ENCODE peak calls at places on chromosome 13, in four cellular contexts. G is adrenal gland, J is body of pancreas, B is A549. W is an unnamed sample.

GRCh38 chr13:20808874-20809273 is 35.1 kb upstream of the EEF1AKMT1 start:
- DNase-seq in J (no peak), B (no peak), G (no peak), W (no peak)

GRCh38 chr13:77374339-77374738 is 47.4 kb upstream of the MYCBP2 start:
- DNase-seq in B (no peak), G (no peak), J (no peak), W (no peak)

GRCh38 chr13:71485913-71486312 is 381.1 kb downstream of the DACH1 start:
- DNase-seq in B (no peak), J (no peak), G (no peak), W (no peak)

GRCh38 chr13:97359181-97360057 is 74.5 kb upstream of the RAP2A start:
- DNase-seq in J (peak; percentile 64), G (peak; percentile 57), B (peak; percentile 74), W (peak; percentile 44)

GRCh38 chr13:32045963-32046785 is 14.6 kb downstream of the FRY start:
- DNase-seq in B (no peak), G (peak; percentile 21), J (peak; percentile 49), W (no peak)

GRCh38 chr13:23868521-23868920 is 20.7 kb downstream of the MIPEP start:
- DNase-seq in B (peak; percentile 66), G (peak; percentile 31), J (no peak), W (no peak)

GRCh38 chr13:23828086-23828485 is 61.1 kb downstream of the MIPEP start:
- DNase-seq in B (no peak), G (no peak), J (no peak), W (no peak)

GRCh38 chr13:52010890-52011689 is at the start of gene ATP7B:
- DNase-seq in G (no peak), J (no peak), B (peak; percentile 5), W (no peak)

GRCh38 chr13:109743706-109744453 is 42.5 kb downstream of the IRS2 start:
- DNase-seq in J (peak; percentile 20), B (peak; percentile 64), G (no peak), W (no peak)

GRCh38 chr13:109483369-109483768 is 303.0 kb downstream of the IRS2 start:
- DNase-seq in J (no peak), B (no peak), G (no peak), W (no peak)

GRCh38 chr13:110726726-110727125 is 13.2 kb downstream of the ING1 start:
- DNase-seq in G (no peak), J (no peak), B (no peak), W (no peak)

GRCh38 chr13:42946927-42947326 is 45.1 kb downstream of the EPSTI1 start:
- DNase-seq in B (no peak), J (no peak), G (no peak), W (no peak)

GRCh38 chr13:36639610-36640009 is 34.2 kb upstream of the SERTM1 start:
- DNase-seq in B (no peak), J (no peak), G (no peak), W (no peak)

GRCh38 chr13:109500146-109500773 is 286.1 kb downstream of the IRS2 start:
- DNase-seq in B (peak; percentile 56), J (no peak), G (peak; percentile 49), W (no peak)

GRCh38 chr13:34070006-34070405 is 252.1 kb downstream of the RFC3 start:
- DNase-seq in G (no peak), J (no peak), B (no peak), W (no peak)

GRCh38 chr13:91544723-91545122 is 146.3 kb downstream of the GPC5 start:
- DNase-seq in G (no peak), J (no peak), B (no peak), W (no peak)

GRCh38 chr13:33229446-33230177 is 55.9 kb downstream of the STARD13 start:
- DNase-seq in G (no peak), J (peak; percentile 30), B (no peak), W (no peak)

GRCh38 chr13:26964278-26965057 is 203.9 kb upstream of the GPR12 start:
- DNase-seq in G (peak; percentile 43), B (no peak), J (peak; percentile 73), W (peak; percentile 82)

GRCh38 chr13:108574856-108575255 is 54.6 kb upstream of the MYO16 start:
- DNase-seq in J (no peak), G (no peak), B (no peak), W (no peak)

GRCh38 chr13:20446900-20447299 is 78.8 kb downstream of the CRYL1 start:
- DNase-seq in J (no peak), G (no peak), B (no peak), W (no peak)

GRCh38 chr13:33087790-33088189 is 71.6 kb downstream of the KL start:
- DNase-seq in J (no peak), G (no peak), B (no peak), W (no peak)

GRCh38 chr13:43245374-43245964 is 222.1 kb downstream of the DNAJC15 start:
- DNase-seq in B (no peak), J (no peak), G (no peak), W (no peak)

GRCh38 chr13:27861165-27861564 is 58.6 kb upstream of the PDX1 start:
- DNase-seq in J (no peak), B (no peak), G (no peak), W (no peak)

GRCh38 chr13:110306960-110307696 is at the start of the genes COL4A1 and COL4A2:
- DNase-seq in J (peak; percentile 49), B (peak; percentile 49), G (peak; percentile 55), W (peak; percentile 87)

GRCh38 chr13:23766199-23766771 is 122.9 kb downstream of the MIPEP start:
- DNase-seq in B (no peak), J (no peak), G (no peak), W (no peak)

GRCh38 chr13:32852568-32852967 is 163.7 kb upstream of the KL start:
- DNase-seq in J (no peak), B (no peak), G (no peak), W (no peak)

GRCh38 chr13:31945202-31945978 is 86.2 kb upstream of the FRY start:
- DNase-seq in J (peak; percentile 85), B (peak; percentile 10), G (peak; percentile 55), W (peak; percentile 81)

GRCh38 chr13:35292329-35292728 is 184.2 kb downstream of the MAB21L1 start:
- DNase-seq in G (no peak), J (no peak), B (no peak), W (no peak)

GRCh38 chr13:101454767-101455166 is 2.3 kb downstream of the ITGBL1 start:
- DNase-seq in G (no peak), B (peak; percentile 49), J (no peak), W (no peak)

GRCh38 chr13:91647361-91647970 is 249.0 kb downstream of the GPC5 start:
- DNase-seq in G (peak; percentile 13), J (no peak), B (peak; percentile 27), W (peak; percentile 10)

GRCh38 chr13:46392967-46393366 is 5.9 kb upstream of the RUBCNL start:
- DNase-seq in G (no peak), B (no peak), J (no peak), W (no peak)

GRCh38 chr13:27274631-27275030 is 4.0 kb downstream of the RASL11A start:
- DNase-seq in G (no peak), B (no peak), J (no peak), W (no peak)

GRCh38 chr13:33312150-33312908 is 26.8 kb upstream of the STARD13 start:
- DNase-seq in J (no peak), B (peak; percentile 13), G (no peak), W (no peak)

GRCh38 chr13:22496803-22497508 is 683.8 kb upstream of the SGCG start:
- DNase-seq in G (peak; percentile 42), J (no peak), B (no peak), W (no peak)

GRCh38 chr13:22499919-22500318 is 680.9 kb upstream of the SGCG start:
- DNase-seq in G (no peak), J (no peak), B (no peak), W (no peak)

GRCh38 chr13:22498006-22498405 is 682.8 kb upstream of the SGCG start:
- DNase-seq in G (no peak), J (no peak), B (no peak), W (no peak)
- TF ChIP-seq POLR2A in G (no peak), J (no peak), B (no peak), W (no peak)

DNA sequence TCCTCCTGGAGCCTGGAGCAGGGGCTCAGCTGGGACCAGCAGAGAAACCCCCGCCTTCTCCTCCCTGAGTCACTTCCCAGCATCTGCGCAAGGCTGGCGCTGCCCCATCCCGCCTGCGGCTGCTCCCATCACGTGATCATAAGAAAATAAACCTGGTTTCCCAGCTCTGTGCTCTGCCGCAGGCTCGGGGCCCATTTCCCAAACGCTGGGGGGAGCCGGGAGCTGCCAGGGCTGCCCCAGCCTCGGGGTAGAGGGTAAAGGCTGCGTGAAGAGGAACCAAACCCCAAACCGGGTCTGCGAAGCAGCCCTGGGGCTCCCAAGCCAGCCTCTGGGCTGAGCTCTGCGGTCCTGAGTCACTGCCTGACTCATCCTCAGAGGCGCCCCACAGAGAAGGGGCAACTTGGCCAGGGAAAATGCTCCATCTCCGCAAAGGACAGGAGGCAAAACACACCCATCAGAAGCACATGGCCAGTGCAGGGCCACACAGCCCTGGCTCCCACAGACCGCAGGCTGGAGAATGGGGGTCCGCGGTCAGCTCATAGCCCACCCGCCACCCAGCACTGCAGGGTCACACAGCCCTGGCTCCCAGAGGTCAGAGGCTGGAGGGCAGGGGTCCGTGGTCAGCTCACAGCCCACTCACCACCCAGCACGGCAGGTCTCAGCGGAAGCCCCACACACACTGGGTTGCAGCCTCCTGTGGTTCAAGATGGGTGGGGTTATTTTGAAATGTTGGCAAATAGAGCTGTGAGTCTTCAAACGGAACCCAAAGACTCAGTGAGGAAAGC is 67.1 kb downstream of the RASA3 start:
- DNase-seq in J (peak; percentile 86), G (peak; percentile 93), B (peak; percentile 89), W (peak; percentile 87)
- H3K4me3 ChIP-seq in J (no peak overlapping the region), G (peak overlapping the region; percentile 38), B (peak overlapping the region; percentile 42), W (no peak overlapping the region)

GRCh38 chr13:79547821-79548220 is 66.9 kb downstream of the NDFIP2 start:
- DNase-seq in G (no peak), J (no peak), B (no peak), W (no peak)

GRCh38 chr13:79547211-79547610 is 66.3 kb downstream of the NDFIP2 start:
- DNase-seq in B (no peak), G (no peak), J (no peak), W (no peak)

GRCh38 chr13:79549355-79550106 is 68.6 kb downstream of the NDFIP2 start:
- DNase-seq in J (no peak), B (no peak), G (no peak), W (no peak)

GRCh38 chr13:79543883-79544282 is 62.9 kb downstream of the NDFIP2 start:
- DNase-seq in J (no peak), G (no peak), B (no peak), W (no peak)

GRCh38 chr13:79548886-79549285 is 67.9 kb downstream of the NDFIP2 start:
- DNase-seq in G (no peak), J (no peak), B (peak; percentile 7), W (no peak)
- TF ChIP-seq CTCF in G (no peak), J (peak; percentile 26), B (peak; percentile 38), W (no peak)

DNA sequence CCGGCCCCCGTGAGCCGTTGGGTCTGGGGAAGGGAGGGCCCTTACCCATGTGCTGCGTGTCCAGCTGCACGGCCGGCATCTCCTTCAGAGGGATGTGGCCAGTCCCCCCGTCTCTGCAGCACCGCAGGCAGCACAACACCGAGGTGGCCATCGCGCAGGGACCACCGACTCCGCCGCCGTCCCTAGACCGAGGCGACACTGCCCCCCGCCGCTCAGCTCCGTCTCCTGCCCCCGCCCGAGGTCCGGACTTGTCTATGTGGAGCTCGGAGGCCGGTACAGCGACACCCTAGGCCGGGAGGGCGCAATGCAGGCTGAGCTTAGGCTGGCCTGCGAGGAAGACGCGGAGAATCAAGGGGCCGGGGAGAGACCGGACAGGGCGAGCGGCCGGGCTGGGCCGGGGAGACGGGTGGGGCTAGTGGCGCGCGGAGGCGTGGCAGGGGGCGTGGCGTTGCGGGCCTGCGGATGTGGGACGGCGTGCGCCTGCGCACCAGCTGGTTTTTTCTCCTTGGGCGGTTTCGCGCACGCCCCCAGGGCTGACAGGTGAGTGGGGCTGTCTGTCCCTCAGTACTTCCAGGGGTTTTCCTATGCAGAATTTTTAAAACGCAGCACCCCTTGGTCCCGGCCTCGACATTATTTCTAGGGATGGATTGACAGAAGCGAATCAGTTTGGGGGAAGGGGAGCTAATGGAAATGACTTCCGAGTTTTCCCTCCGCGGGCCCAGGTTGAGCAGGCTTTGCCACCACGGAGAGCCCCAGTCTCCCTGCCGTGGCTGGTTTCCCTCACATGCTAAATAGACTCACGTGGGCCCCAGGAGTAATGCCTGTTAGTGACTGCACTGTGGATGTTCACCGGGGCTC is at the start of gene SPRYD7:
- DNase-seq in J (peak; percentile 98), G (peak; percentile 99), B (peak; percentile 98), W (peak; percentile 99)
- TF ChIP-seq POLR2A in J (peak; percentile 78), G (no peak), B (peak; percentile 51), W (peak; percentile 7)